ENCODE peak calls at places on chromosome 7, in nine cellular contexts. S, R, U, E, I, A, F, Z and Y are unnamed samples.

GRCh38 chr7:98091061-98091460 is 15.6 kb upstream of the LMTK2 start:
- DNase-seq in A (no peak), R (no peak), I (no peak), S (no peak), F (no peak), Z (no peak), E (no peak), U (no peak), Y (no peak)

GRCh38 chr7:100825215-100825671 is 2.1 kb downstream of the EPHB4 start:
- DNase-seq in S (no peak), E (peak), I (peak), A (no peak), Z (no peak), R (peak), U (no peak), F (no peak), Y (peak)

GRCh38 chr7:43779032-43779812 is 20.7 kb downstream of the BLVRA start:
- DNase-seq in Z (no peak), E (no peak), S (no peak), U (no peak), A (peak), F (no peak), I (no peak), R (no peak), Y (no peak)

GRCh38 chr7:19834566-19834965 is 61.1 kb upstream of the TMEM196 start:
- DNase-seq in R (no peak), S (no peak), E (no peak), Z (no peak), F (no peak), U (no peak), I (no peak), A (no peak), Y (no peak)

GRCh38 chr7:87767827-87768226 is 108.3 kb downstream of the SLC25A40 start:
- DNase-seq in F (no peak), A (no peak), I (no peak), U (no peak), R (no peak), S (no peak), E (no peak), Z (no peak), Y (no peak)

GRCh38 chr7:113698556-113699220 is 220.1 kb downstream of the PPP1R3A start:
- DNase-seq in U (no peak), A (no peak), E (peak), R (peak), F (no peak), I (no peak), S (no peak), Z (no peak), Y (no peak)

GRCh38 chr7:149475121-149476045 is 14.5 kb upstream of the ZNF777 start:
- DNase-seq in A (no peak), F (no peak), R (no peak), U (no peak), Z (no peak), I (no peak), S (no peak), E (no peak), Y (no peak)

GRCh38 chr7:144391823-144392255 is 11.7 kb downstream of the NOBOX start:
- DNase-seq in I (no peak), E (peak), R (peak), A (no peak), S (no peak), Z (peak), F (no peak), U (no peak), Y (no peak)

GRCh38 chr7:64999165-65000004 is 7.1 kb downstream of the ERV3-1 start:
- DNase-seq in I (no peak), F (no peak), S (no peak), R (peak), U (no peak), E (no peak), Z (peak), A (peak), Y (no peak)

GRCh38 chr7:42272793-42273665 is 36.0 kb upstream of the GLI3 start:
- DNase-seq in A (no peak), Z (no peak), U (no peak), F (no peak), S (no peak), I (no peak), E (peak), R (peak), Y (no peak)

GRCh38 chr7:65390588-65390987 is 16.9 kb downstream of the ZNF92 start:
- DNase-seq in Z (no peak), F (no peak), R (no peak), I (no peak), S (no peak), U (no peak), E (no peak), A (no peak), Y (no peak)

GRCh38 chr7:50543776-50544442 is 21.3 kb downstream of the DDC start:
- DNase-seq in E (no peak), I (no peak), U (no peak), A (no peak), F (no peak), Z (no peak), R (no peak), S (no peak), Y (no peak)

GRCh38 chr7:112195717-112196116 is 10.5 kb downstream of the DOCK4 start:
- DNase-seq in I (no peak), R (no peak), Z (no peak), A (no peak), E (no peak), U (no peak), S (no peak), F (no peak), Y (no peak)

GRCh38 chr7:23472974-23473847 is 2.9 kb upstream of the IGF2BP3 start:
- DNase-seq in S (no peak), E (peak), R (peak), U (no peak), A (no peak), F (no peak), I (no peak), Z (no peak), Y (no peak)

GRCh38 chr7:30929686-30930085 is 18.0 kb downstream of the AQP1 start:
- DNase-seq in E (no peak), S (no peak), A (no peak), U (peak), Z (no peak), I (no peak), R (no peak), F (no peak), Y (no peak)

GRCh38 chr7:72781161-72781560 is 46.8 kb downstream of the TYW1B start:
- DNase-seq in R (no peak), E (peak), I (no peak), F (no peak), Z (no peak), U (no peak), S (no peak), A (no peak), Y (no peak)

GRCh38 chr7:46179211-46179610 is 258.1 kb upstream of the IGFBP3 start:
- DNase-seq in R (no peak), U (no peak), F (no peak), Z (no peak), A (no peak), I (no peak), E (no peak), S (no peak), Y (no peak)

GRCh38 chr7:572668-573495 is 53.2 kb upstream of the PDGFA start:
- DNase-seq in S (no peak), I (no peak), Z (no peak), F (no peak), A (no peak), U (no peak), R (no peak), E (peak), Y (no peak)

GRCh38 chr7:18087687-18088078 is 60.0 kb upstream of the PRPS1L1 start:
- DNase-seq in E (peak), Z (no peak), A (no peak), F (no peak), S (no peak), U (no peak), I (no peak), R (peak), Y (no peak)

GRCh38 chr7:27901028-27901760 is 161.2 kb downstream of the TAX1BP1 start:
- DNase-seq in E (no peak), Z (no peak), S (no peak), I (no peak), A (no peak), F (no peak), R (peak), U (no peak), Y (no peak)

GRCh38 chr7:65983965-65984654 is 2.1 kb upstream of the GUSB start:
- DNase-seq in I (no peak), S (no peak), U (no peak), F (no peak), A (no peak), E (no peak), Z (no peak), R (peak), Y (no peak)

GRCh38 chr7:120809260-120809659 is 48.7 kb downstream of the TSPAN12 start:
- DNase-seq in U (no peak), Z (no peak), R (no peak), I (no peak), A (no peak), E (no peak), F (no peak), S (no peak), Y (no peak)

GRCh38 chr7:45479781-45480180 is 94.4 kb upstream of the ADCY1 start:
- DNase-seq in S (no peak), U (no peak), A (no peak), F (no peak), E (no peak), I (no peak), Z (no peak), R (no peak), Y (no peak)

GRCh38 chr7:145289384-145289783 is 453.5 kb upstream of the TPK1 start:
- DNase-seq in E (no peak), I (no peak), F (no peak), A (no peak), Z (no peak), S (no peak), R (no peak), U (no peak), Y (no peak)

GRCh38 chr7:94195201-94195600 is 191.0 kb upstream of the BET1 start:
- DNase-seq in I (no peak), R (peak), U (no peak), E (no peak), A (no peak), F (no peak), Z (no peak), S (no peak), Y (no peak)

GRCh38 chr7:22361795-22362194 is 4.8 kb upstream of the RAPGEF5 start:
- DNase-seq in R (peak), A (no peak), E (no peak), I (no peak), U (peak), S (no peak), Z (no peak), F (no peak), Y (no peak)

GRCh38 chr7:105610165-105610930 is 29.1 kb upstream of the EFCAB10 start:
- DNase-seq in U (no peak), Z (no peak), E (no peak), S (no peak), F (no peak), A (no peak), R (no peak), I (no peak), Y (no peak)

GRCh38 chr7:41930538-41931262 is 227.8 kb upstream of the INHBA start:
- DNase-seq in S (no peak), R (no peak), A (no peak), Z (no peak), U (no peak), E (no peak), F (no peak), I (no peak), Y (no peak)

GRCh38 chr7:13908667-13909382 is 80.6 kb downstream of the ETV1 start:
- DNase-seq in E (peak), R (peak), Z (no peak), U (no peak), S (no peak), I (no peak), F (no peak), A (no peak), Y (no peak)

GRCh38 chr7:139588632-139589031 is 65.1 kb downstream of the CLEC2L start:
- DNase-seq in A (peak), R (peak), Z (no peak), U (peak), I (no peak), S (no peak), E (peak), F (no peak), Y (no peak)

GRCh38 chr7:12434012-12434642 is 30.5 kb upstream of the VWDE start:
- DNase-seq in U (no peak), S (no peak), E (no peak), A (no peak), R (peak), Z (no peak), F (no peak), I (no peak), Y (no peak)

GRCh38 chr7:148914208-148914777 is 30.2 kb upstream of the EZH2 start:
- DNase-seq in I (no peak), R (peak), A (no peak), E (no peak), F (no peak), U (no peak), Z (no peak), S (no peak), Y (no peak)

GRCh38 chr7:142451346-142451745 is 193.5 kb upstream of the PRSS58 start:
- DNase-seq in I (peak), R (no peak), Z (no peak), E (no peak), U (no peak), A (no peak), F (no peak), S (no peak), Y (no peak)

GRCh38 chr7:2787251-2787968 is 56.7 kb downstream of the GNA12 start:
- DNase-seq in U (no peak), R (no peak), A (no peak), S (no peak), E (no peak), I (no peak), Z (no peak), F (no peak), Y (no peak)

GRCh38 chr7:68717176-68717575 is 881.1 kb upstream of the AUTS2 start:
- DNase-seq in I (no peak), S (no peak), U (no peak), E (no peak), A (no peak), F (no peak), R (no peak), Z (no peak), Y (no peak)